ENCODE peak calls at places on chromosome X, in five cellular contexts. One of them, this sample, is unnamed.

GRCh38 chrX:25968920-25969319 is 169.2 kb upstream of the MAGEB18 start:
- DNase-seq in GM12878: no peak
- DNase-seq in HCT116: no peak
- DNase-seq in H1: peak; percentile 21
- DNase-seq in HepG2: peak; percentile 0
- DNase-seq in this sample: peak; percentile 4

GRCh38 chrX:105820247-105820646 is 2.1 kb upstream of the NRK start:
- DNase-seq in GM12878: no peak
- DNase-seq in HCT116: no peak
- DNase-seq in H1: no peak
- DNase-seq in HepG2: no peak
- DNase-seq in this sample: no peak

GRCh38 chrX:43349363-43349762 is 306.7 kb upstream of the MAOA start:
- DNase-seq in GM12878: peak; percentile 1
- DNase-seq in HCT116: peak; percentile 28
- DNase-seq in H1: no peak
- DNase-seq in HepG2: peak; percentile 44
- DNase-seq in this sample: peak; percentile 20

GRCh38 chrX:110412971-110413726 is 54.5 kb downstream of the RTL9 start:
- DNase-seq in GM12878: no peak
- DNase-seq in HCT116: no peak
- DNase-seq in H1: no peak
- DNase-seq in HepG2: peak; percentile 28
- DNase-seq in this sample: peak; percentile 82

GRCh38 chrX:65009459-65009858 is 33.2 kb upstream of the ZC4H2 start:
- DNase-seq in GM12878: no peak
- DNase-seq in HCT116: no peak
- DNase-seq in H1: no peak
- DNase-seq in HepG2: no peak
- DNase-seq in this sample: no peak

GRCh38 chrX:37753384-37753783 is 26.5 kb upstream of the CYBB start:
- DNase-seq in GM12878: no peak
- DNase-seq in HCT116: no peak
- DNase-seq in H1: no peak
- DNase-seq in HepG2: no peak
- DNase-seq in this sample: no peak

GRCh38 chrX:129788527-129788926 is 8.8 kb downstream of the SASH3 start:
- DNase-seq in GM12878: no peak
- DNase-seq in HCT116: no peak
- DNase-seq in H1: no peak
- DNase-seq in HepG2: no peak
- DNase-seq in this sample: no peak

GRCh38 chrX:24890677-24891076 is 125.1 kb downstream of the ARX start:
- DNase-seq in GM12878: no peak
- DNase-seq in HCT116: no peak
- DNase-seq in H1: no peak
- DNase-seq in HepG2: peak; percentile 3
- DNase-seq in this sample: no peak

GRCh38 chrX:123590842-123591491 is 141.9 kb downstream of the THOC2 start:
- DNase-seq in GM12878: peak; percentile 24
- DNase-seq in HCT116: no peak
- DNase-seq in H1: no peak
- DNase-seq in HepG2: peak; percentile 0
- DNase-seq in this sample: no peak

GRCh38 chrX:34382416-34382815 is 250.3 kb upstream of the FAM47A start:
- DNase-seq in GM12878: no peak
- DNase-seq in HCT116: no peak
- DNase-seq in H1: no peak
- DNase-seq in HepG2: no peak
- DNase-seq in this sample: no peak

GRCh38 chrX:134669378-134670098 is 11.3 kb upstream of the PLAC1 start:
- DNase-seq in GM12878: no peak
- DNase-seq in HCT116: no peak
- DNase-seq in H1: no peak
- DNase-seq in HepG2: no peak
- DNase-seq in this sample: no peak

GRCh38 chrX:10166731-10167149 is 10.0 kb downstream of the CLCN4 start:
- DNase-seq in GM12878: no peak
- DNase-seq in HCT116: no peak
- DNase-seq in H1: no peak
- DNase-seq in HepG2: peak; percentile 39
- DNase-seq in this sample: no peak

GRCh38 chrX:2913118-2913517 is 16.0 kb downstream of the ARSD start:
- DNase-seq in GM12878: no peak
- DNase-seq in HCT116: no peak
- DNase-seq in H1: no peak
- DNase-seq in HepG2: no peak
- DNase-seq in this sample: peak; percentile 29

GRCh38 chrX:115602729-115603389 is 41.9 kb downstream of the PLS3 start:
- DNase-seq in GM12878: no peak
- DNase-seq in HCT116: no peak
- DNase-seq in H1: no peak
- DNase-seq in HepG2: no peak
- DNase-seq in this sample: no peak
- H4K20me1 ChIP-seq in GM12878: no peaks in the 10 kb centered on the region
- H4K20me1 ChIP-seq in HCT116: no peaks in the 10 kb centered on the region
- H4K20me1 ChIP-seq in H1: peaks cover 1% of the 10 kb centered on the region
- H4K20me1 ChIP-seq in HepG2: no peaks in the 10 kb centered on the region
- H4K20me1 ChIP-seq in this sample: no peaks in the 10 kb centered on the region

DNA sequence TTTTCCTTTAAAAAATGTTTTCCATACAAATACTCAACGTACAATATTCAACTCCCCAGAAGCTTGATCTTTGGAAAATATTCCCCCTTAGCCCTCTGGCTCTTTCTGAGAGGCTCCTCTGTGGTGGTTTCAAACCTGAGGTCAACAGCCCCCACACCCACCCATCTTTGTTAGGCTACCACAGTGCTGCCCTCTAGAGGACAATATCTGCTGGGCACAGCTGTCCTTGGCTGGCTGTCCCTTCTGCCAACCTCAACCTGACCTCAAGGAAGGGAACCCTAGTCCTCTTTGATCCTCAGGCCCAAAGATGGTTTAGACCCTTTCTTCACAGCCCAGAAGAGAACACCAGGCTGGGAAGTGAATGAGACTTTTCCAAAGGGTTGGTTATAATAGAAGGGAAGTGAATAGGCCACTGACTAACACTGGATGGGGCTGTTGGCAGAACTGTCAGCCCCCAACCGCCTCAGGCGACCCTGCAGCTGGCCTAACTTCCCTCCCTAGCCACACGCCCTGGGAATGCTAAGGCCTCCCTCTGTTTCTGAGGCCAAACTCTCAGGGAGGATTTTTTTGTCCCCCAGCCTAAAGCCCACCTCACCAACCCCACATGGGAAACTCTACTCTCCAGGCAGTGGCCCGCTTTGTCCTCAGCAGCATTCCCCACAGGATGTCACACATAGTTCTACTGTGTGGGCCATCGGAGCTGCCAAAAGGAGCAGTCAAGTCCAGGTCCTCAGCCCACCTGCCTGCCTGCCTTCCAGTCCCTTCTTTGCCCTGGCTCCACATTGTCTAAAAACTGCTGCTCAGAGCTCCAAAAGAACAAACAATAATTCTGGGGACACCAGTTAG is 34.3 kb downstream of the NYX start:
- DNase-seq in GM12878: no peak
- DNase-seq in HCT116: peak; percentile 15
- DNase-seq in H1: no peak
- DNase-seq in HepG2: peak; percentile 29
- DNase-seq in this sample: peak; percentile 47
- TF ChIP-seq SP1 in GM12878: no peak
- TF ChIP-seq SP1 in HCT116: no peak
- TF ChIP-seq SP1 in H1: no peak
- TF ChIP-seq SP1 in HepG2: no peak
- TF ChIP-seq SP1 in this sample: no peak

GRCh38 chrX:47197526-47197925 is 3.9 kb downstream of the UBA1 start:
- DNase-seq in GM12878: no peak
- DNase-seq in HCT116: no peak
- DNase-seq in H1: no peak
- DNase-seq in HepG2: no peak
- DNase-seq in this sample: no peak

GRCh38 chrX:47200385-47201150 is 6.9 kb downstream of the UBA1 start:
- DNase-seq in GM12878: no peak
- DNase-seq in HCT116: no peak
- DNase-seq in H1: no peak
- DNase-seq in HepG2: peak; percentile 42
- DNase-seq in this sample: no peak

GRCh38 chrX:47198026-47198686 is 4.5 kb downstream of the UBA1 start:
- DNase-seq in GM12878: no peak
- DNase-seq in HCT116: no peak
- DNase-seq in H1: no peak
- DNase-seq in HepG2: no peak
- DNase-seq in this sample: no peak

GRCh38 chrX:47199286-47199685 is 5.7 kb downstream of the UBA1 start:
- DNase-seq in GM12878: no peak
- DNase-seq in HCT116: no peak
- DNase-seq in H1: no peak
- DNase-seq in HepG2: no peak
- DNase-seq in this sample: no peak

DNA sequence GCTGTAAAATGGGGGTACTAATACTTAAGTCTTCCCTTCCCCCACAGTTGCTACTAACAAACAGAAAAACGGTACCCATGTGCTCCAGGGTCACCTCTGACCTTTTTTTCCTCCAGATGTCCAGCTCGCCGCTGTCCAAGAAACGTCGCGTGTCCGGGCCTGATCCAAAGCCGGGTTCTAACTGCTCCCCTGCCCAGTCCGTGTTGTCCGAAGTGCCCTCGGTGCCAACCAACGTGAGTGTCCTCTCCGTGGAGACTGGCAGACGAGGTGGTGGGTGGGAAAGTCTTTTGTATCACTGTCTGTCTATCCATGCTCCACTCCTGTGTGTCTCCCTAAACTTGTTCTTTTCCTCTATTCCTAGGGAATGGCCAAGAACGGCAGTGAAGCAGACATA is 5.1 kb downstream of the UBA1 start:
- DNase-seq in GM12878: no peak
- DNase-seq in HCT116: no peak
- DNase-seq in H1: no peak
- DNase-seq in HepG2: no peak
- DNase-seq in this sample: no peak
- H4K20me1 ChIP-seq in GM12878: peaks cover 9% of the 10 kb centered on the region
- H4K20me1 ChIP-seq in HCT116: no peaks in the 10 kb centered on the region
- H4K20me1 ChIP-seq in H1: peaks cover 42% of the 10 kb centered on the region
- H4K20me1 ChIP-seq in HepG2: peaks cover 8% of the 10 kb centered on the region
- H4K20me1 ChIP-seq in this sample: peaks cover 17% of the 10 kb centered on the region

GRCh38 chrX:56248492-56248891 is 16.3 kb downstream of the KLF8 start:
- DNase-seq in GM12878: peak; percentile 40
- DNase-seq in HCT116: peak; percentile 21
- DNase-seq in H1: no peak
- DNase-seq in HepG2: peak; percentile 5
- DNase-seq in this sample: peak; percentile 40
- TF ChIP-seq SP1 in GM12878: no peak
- TF ChIP-seq SP1 in HCT116: no peak
- TF ChIP-seq SP1 in H1: no peak
- TF ChIP-seq SP1 in HepG2: no peak
- TF ChIP-seq SP1 in this sample: no peak

DNA sequence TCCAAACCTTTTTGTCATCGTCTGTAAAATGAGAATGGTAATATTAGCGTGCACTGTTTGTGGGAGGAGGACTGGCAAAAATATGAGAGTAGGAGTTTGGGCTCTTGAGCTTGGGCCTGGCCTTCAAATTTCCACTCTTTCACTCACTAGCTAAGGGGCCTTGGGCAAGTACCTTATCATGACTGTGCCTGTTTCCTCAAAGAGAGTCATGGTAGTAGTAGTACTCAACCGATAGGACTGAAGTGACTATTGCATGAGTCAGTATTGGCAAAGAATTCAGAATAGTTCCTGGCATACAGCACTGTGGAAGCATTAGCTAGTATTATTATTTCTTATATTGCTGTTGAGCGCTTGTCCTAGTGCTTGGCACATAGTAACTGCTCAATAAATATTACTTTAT is 16.0 kb upstream of the RBM3 start:
- DNase-seq in GM12878: no peak
- DNase-seq in HCT116: no peak
- DNase-seq in H1: no peak
- DNase-seq in HepG2: no peak
- DNase-seq in this sample: no peak
- H4K20me1 ChIP-seq in GM12878: no peaks in the 10 kb centered on the region
- H4K20me1 ChIP-seq in HCT116: no peaks in the 10 kb centered on the region
- H4K20me1 ChIP-seq in H1: no peaks in the 10 kb centered on the region
- H4K20me1 ChIP-seq in HepG2: no peaks in the 10 kb centered on the region
- H4K20me1 ChIP-seq in this sample: no peaks in the 10 kb centered on the region

GRCh38 chrX:71533850-71534515 is 1.1 kb downstream of the OGT start:
- DNase-seq in GM12878: no peak
- DNase-seq in HCT116: no peak
- DNase-seq in H1: no peak
- DNase-seq in HepG2: peak; percentile 7
- DNase-seq in this sample: peak; percentile 33
- TF ChIP-seq SP1 in GM12878: no peak
- TF ChIP-seq SP1 in HCT116: no peak
- TF ChIP-seq SP1 in H1: no peak
- TF ChIP-seq SP1 in HepG2: no peak
- TF ChIP-seq SP1 in this sample: no peak